ENCODE peak calls at places on chromosomes 5 and 9, in four cellular contexts. I is stomach, H is transverse colon, K is HL-60. U is an unnamed sample.

GRCh38 chr9:7234144-7234543 is 476.4 kb downstream of the KDM4C start:
- DNase-seq in I (no peak), H (no peak), K (peak), U (peak)

GRCh38 chr5:65078331-65078730 is 309.6 kb downstream of the CWC27 start:
- DNase-seq in I (no peak), H (no peak), K (no peak), U (no peak)

GRCh38 chr9:116861321-116861720 is 174.2 kb downstream of the TRIM32 start:
- DNase-seq in I (no peak), H (no peak), K (no peak), U (no peak)

GRCh38 chr9:91532325-91532724 is 108.7 kb upstream of the NFIL3 start:
- DNase-seq in I (no peak), H (no peak), K (no peak), U (no peak)

GRCh38 chr9:72579190-72579589 is 57.8 kb downstream of the TMC1 start:
- DNase-seq in I (peak), H (peak), K (no peak), U (no peak)

GRCh38 chr5:13704401-13704800 is 240.1 kb downstream of the DNAH5 start:
- DNase-seq in I (no peak), H (no peak), K (no peak), U (no peak)

GRCh38 chr5:176744584-176744965 is 65.8 kb upstream of the UNC5A start:
- DNase-seq in I (no peak), H (no peak), K (no peak), U (no peak)

GRCh38 chr5:132407970-132408369 is 38.5 kb downstream of the SLC22A5 start:
- DNase-seq in I (no peak), H (no peak), K (no peak), U (no peak)

GRCh38 chr9:127450170-127450830 is 906 bp downstream of the RPL12 start:
- DNase-seq in I (peak), H (no peak), K (peak), U (no peak)

GRCh38 chr5:56849671-56850070 is 34.3 kb downstream of the MAP3K1 start:
- DNase-seq in I (no peak), H (no peak), K (no peak), U (no peak)

GRCh38 chr9:77789891-77790290 is 141.8 kb upstream of the GNA14 start:
- DNase-seq in I (no peak), H (no peak), K (no peak), U (no peak)

GRCh38 chr9:69809304-69809863 is 11.2 kb upstream of the CFAP95 start:
- DNase-seq in I (no peak), H (no peak), K (no peak), U (no peak)

GRCh38 chr9:127179633-127180401 is 57.4 kb upstream of the ANGPTL2 start:
- DNase-seq in I (peak), H (peak), K (no peak), U (no peak)

GRCh38 chr5:177555228-177555627 is 865 bp upstream of the FAM193B start:
- DNase-seq in I (no peak), H (no peak), K (no peak), U (no peak)

GRCh38 chr5:117863589-117864296 is 1124.6 kb downstream of the DTWD2 start:
- DNase-seq in I (no peak), H (no peak), K (peak), U (no peak)

GRCh38 chr9:138064547-138064946 is 187.0 kb downstream of the CACNA1B start:
- DNase-seq in I (no peak), H (no peak), K (no peak), U (no peak)

GRCh38 chr5:96588551-96588950 is 73.6 kb upstream of the CAST start:
- DNase-seq in I (no peak), H (no peak), K (no peak), U (no peak)

GRCh38 chr5:62331921-62332320 is 25.9 kb downstream of the KIF2A start:
- DNase-seq in I (no peak), H (no peak), K (no peak), U (no peak)

GRCh38 chr9:3906437-3907213 is 380.8 kb upstream of the RFX3 start:
- DNase-seq in I (no peak), H (no peak), K (no peak), U (no peak)

GRCh38 chr9:121987312-121987711 is 105.8 kb downstream of the TTLL11 start:
- DNase-seq in I (no peak), H (no peak), K (no peak), U (no peak)

GRCh38 chr5:3310551-3311340 is 284.9 kb upstream of the IRX1 start:
- DNase-seq in I (no peak), H (no peak), K (no peak), U (no peak)

GRCh38 chr9:112925058-112925641 is 34.5 kb upstream of the SLC46A2 start:
- DNase-seq in I (no peak), H (no peak), K (peak), U (no peak)

GRCh38 chr5:128632264-128632663 is 94.2 kb upstream of the FBN2 start:
- DNase-seq in I (no peak), H (no peak), K (peak), U (no peak)

GRCh38 chr5:172104021-172104420 is 84.0 kb downstream of the STK10 start:
- DNase-seq in I (no peak), H (no peak), K (no peak), U (no peak)
- TF ChIP-seq POLR2AphosphoS5 in I (no peak), H (no peak), K (no peak), U (no peak)

GRCh38 chr9:37035472-37036236 is 1.6 kb upstream of the PAX5 start:
- DNase-seq in I (no peak), H (no peak), K (no peak), U (peak)

GRCh38 chr9:37033141-37033540 is 927 bp downstream of the PAX5 start:
- DNase-seq in I (no peak), H (no peak), K (no peak), U (no peak)

GRCh38 chr9:37034938-37035471 is 937 bp upstream of the PAX5 start:
- DNase-seq in I (no peak), H (no peak), K (peak), U (no peak)

GRCh38 chr9:37033753-37034319 is at the start of gene PAX5:
- DNase-seq in I (no peak), H (no peak), K (no peak), U (no peak)

GRCh38 chr9:37034320-37034937 is 361 bp upstream of the PAX5 start:
- DNase-seq in I (no peak), H (peak), K (peak), U (no peak)
- TF ChIP-seq POLR2AphosphoS5 in I (no peak), H (no peak), K (no peak), U (peak)

GRCh38 chr9:2288309-2288708 is 273.2 kb downstream of the SMARCA2 start:
- DNase-seq in I (no peak), H (no peak), K (peak), U (no peak)

GRCh38 chr9:2291980-2292704 is 277.0 kb downstream of the SMARCA2 start:
- DNase-seq in I (no peak), H (no peak), K (peak), U (no peak)

GRCh38 chr9:2289234-2289755 is 274.1 kb downstream of the SMARCA2 start:
- DNase-seq in I (no peak), H (no peak), K (no peak), U (no peak)

GRCh38 chr9:2292733-2293132 is 277.6 kb downstream of the SMARCA2 start:
- DNase-seq in I (no peak), H (no peak), K (no peak), U (no peak)

DNA sequence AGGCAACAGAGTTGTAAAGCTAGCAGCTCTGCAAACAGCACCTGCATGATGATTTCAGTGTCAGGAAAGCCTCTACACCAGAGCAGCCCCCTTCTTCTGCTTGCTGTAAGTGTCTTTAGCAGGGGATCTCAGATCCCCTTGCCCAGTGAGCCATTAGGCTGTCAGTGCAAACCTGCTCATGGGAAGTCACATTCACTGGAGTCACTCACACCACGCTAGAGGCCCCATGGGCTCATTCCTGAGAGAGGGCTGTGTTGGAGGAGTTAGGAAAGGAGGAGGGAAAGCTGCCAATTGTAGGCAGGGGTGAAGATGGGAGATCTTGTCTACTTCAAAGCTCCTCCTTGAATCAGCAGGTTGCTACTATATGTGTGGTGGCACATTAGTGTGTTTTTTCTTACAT is 275.2 kb downstream of the SMARCA2 start:
- DNase-seq in I (no peak), H (no peak), K (no peak), U (no peak)
- TF ChIP-seq POLR2AphosphoS5 in I (no peak), H (no peak), K (no peak), U (no peak)

GRCh38 chr5:135398160-135398854 is 724 bp downstream of the MACROH2A1 start:
- DNase-seq in I (peak), H (peak), K (no peak), U (peak)

GRCh38 chr5:135399838-135400542 is 959 bp upstream of the MACROH2A1 start:
- DNase-seq in I (no peak), H (no peak), K (no peak), U (no peak)

GRCh38 chr5:135396459-135397055 is 2.5 kb downstream of the MACROH2A1 start:
- DNase-seq in I (no peak), H (no peak), K (no peak), U (no peak)

GRCh38 chr5:135400866-135401265 is 1.8 kb upstream of the MACROH2A1 start:
- DNase-seq in I (no peak), H (no peak), K (no peak), U (no peak)

DNA sequence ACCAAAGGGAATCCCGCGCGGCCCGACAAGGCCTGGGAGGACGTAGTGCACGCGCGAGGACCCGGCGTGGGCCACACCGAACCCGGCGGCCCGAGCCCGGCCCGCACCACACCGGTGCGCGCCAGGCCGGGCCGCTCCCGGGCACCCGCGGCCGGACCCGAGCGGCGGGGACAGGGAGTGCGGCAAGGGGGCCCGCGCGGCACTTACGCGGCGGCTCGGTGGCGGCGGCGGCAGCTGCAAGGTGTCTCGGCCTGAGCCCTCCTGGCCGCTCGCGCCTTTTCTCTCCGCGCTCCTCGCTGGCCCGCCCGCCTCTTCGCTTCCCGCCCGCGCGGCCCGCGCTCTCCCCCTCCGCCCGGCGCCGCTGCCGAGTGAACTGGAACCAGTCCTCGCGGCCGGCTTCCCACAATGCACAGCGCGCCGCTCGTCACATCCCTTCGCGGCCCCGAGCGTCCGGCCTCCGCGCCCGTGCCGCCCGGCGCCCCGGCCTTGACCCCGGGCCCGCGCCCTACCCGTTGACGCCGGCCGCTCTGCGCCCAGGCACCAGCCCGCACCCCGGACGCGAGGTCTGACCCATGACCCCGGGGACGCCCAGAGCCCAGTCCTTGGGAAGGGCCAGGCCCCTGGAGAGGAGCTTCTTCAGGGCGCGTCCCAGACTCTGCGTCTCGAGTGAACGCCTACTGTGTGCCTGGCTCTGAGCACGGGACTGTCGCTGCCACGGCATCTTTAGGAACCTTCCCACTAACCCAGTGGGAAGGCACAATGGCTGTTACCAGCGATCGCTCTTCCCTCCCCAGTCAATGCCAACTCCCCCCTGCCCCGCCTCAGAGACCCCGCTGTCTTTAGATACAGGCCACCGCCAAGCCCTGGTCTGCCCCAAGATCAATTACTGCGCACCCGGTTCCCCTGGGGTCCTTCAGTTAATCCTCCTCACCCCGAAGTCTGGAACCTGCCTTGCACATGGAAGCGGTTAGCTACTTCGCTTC is at the start of gene MACROH2A1:
- DNase-seq in I (peak), H (peak), K (peak), U (peak)
- TF ChIP-seq POLR2AphosphoS5 in I (peak), H (peak), K (peak), U (peak)

DNA sequence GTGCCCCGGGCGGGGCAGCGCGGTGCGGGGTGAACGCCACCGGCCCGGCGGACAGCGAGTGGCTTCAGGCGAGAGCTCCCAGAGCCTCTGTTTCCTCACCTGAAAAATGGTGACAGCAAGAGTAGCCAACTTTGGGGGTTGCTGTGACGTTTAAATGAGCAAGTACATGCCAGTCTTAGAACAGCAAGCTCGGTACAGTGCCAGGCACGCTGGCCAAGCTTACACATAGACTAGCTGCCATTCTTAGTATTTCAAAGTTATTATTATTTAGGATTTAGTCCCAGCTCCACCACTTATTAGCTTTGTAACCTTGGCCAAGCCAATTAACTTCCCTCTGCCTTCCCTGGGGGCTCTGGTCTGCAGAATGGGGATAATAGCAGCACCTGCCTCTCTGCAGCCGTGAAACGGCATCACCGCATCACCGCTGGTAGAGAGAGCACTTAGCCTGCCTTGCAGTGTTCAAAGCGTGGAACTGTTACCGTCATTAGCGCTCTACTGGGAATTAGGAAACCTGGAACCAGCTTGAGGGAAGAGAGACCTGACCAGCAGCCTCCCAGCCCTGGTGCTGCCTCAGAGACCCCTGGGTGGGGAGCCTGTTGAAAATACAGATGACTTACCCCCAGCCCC is at the start of gene C9orf50:
- DNase-seq in I (no peak), H (no peak), K (no peak), U (no peak)
- TF ChIP-seq POLR2AphosphoS5 in I (no peak), H (no peak), K (no peak), U (no peak)

GRCh38 chr5:80243567-80243966 is 12.3 kb downstream of the SERINC5 start:
- DNase-seq in I (no peak), H (no peak), K (no peak), U (no peak)
- TF ChIP-seq POLR2AphosphoS5 in I (no peak), H (no peak), K (no peak), U (no peak)

DNA sequence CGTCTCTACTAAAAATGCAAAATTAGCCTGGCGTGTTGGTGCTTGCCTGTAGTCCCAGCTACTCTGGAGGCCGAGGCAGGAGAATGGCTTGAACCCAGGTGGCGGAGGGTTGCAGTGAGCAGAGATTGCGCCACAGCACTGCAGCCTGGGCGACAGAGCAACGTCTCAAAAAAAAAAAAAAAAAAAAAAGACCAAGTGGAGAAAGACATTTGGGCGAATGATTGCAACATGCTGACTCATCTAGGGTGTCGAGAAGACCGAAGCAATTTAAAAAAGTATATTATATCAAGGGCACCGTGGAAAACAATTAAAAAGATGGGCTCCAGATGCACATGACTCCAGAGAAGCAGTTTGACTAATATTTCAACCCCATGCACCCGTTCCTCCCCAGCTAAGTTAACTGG is 9.2 kb downstream of the KLF4 start:
- DNase-seq in I (no peak), H (no peak), K (peak), U (no peak)
- TF ChIP-seq POLR2AphosphoS5 in I (no peak), H (no peak), K (peak), U (no peak)